ENCODE peak calls at places on chromosomes 11 and 22, in four cellular contexts. One of them, this sample, is unnamed.

GRCh38 chr22:22877523-22878210 is 9.9 kb upstream of the IGLL5 start:
- DNase-seq in K562: peak
- DNase-seq in IMR-90: peak
- DNase-seq in body of pancreas: peak
- DNase-seq in this sample: peak

GRCh38 chr11:63553759-63554158 is 9.4 kb downstream of the PLAAT2 start:
- DNase-seq in body of pancreas: no peak
- DNase-seq in IMR-90: no peak
- DNase-seq in K562: no peak
- DNase-seq in this sample: no peak

GRCh38 chr11:66317766-66318575 is 1.1 kb upstream of the CD248 start:
- DNase-seq in body of pancreas: peak
- DNase-seq in IMR-90: peak
- DNase-seq in K562: no peak
- DNase-seq in this sample: peak

GRCh38 chr22:39094717-39095389 is 2.2 kb upstream of the APOBEC3H start:
- DNase-seq in K562: no peak
- DNase-seq in IMR-90: no peak
- DNase-seq in body of pancreas: no peak
- DNase-seq in this sample: no peak

GRCh38 chr11:1397146-1397861 is 7.6 kb downstream of the BRSK2 start:
- DNase-seq in IMR-90: no peak
- DNase-seq in K562: no peak
- DNase-seq in body of pancreas: no peak
- DNase-seq in this sample: no peak

GRCh38 chr11:108558222-108558621 is 35.3 kb downstream of the EXPH5 start:
- DNase-seq in IMR-90: no peak
- DNase-seq in K562: no peak
- DNase-seq in body of pancreas: no peak
- DNase-seq in this sample: no peak

GRCh38 chr11:6623391-6624363 is 4.5 kb upstream of the TPP1 start:
- DNase-seq in IMR-90: no peak
- DNase-seq in K562: peak
- DNase-seq in body of pancreas: no peak
- DNase-seq in this sample: peak

GRCh38 chr11:128948583-128948982 is 5.9 kb upstream of the TP53AIP1 start:
- DNase-seq in body of pancreas: no peak
- DNase-seq in IMR-90: no peak
- DNase-seq in K562: no peak
- DNase-seq in this sample: no peak

GRCh38 chr22:29219881-29220670 is 14.4 kb downstream of the EMID1 start:
- DNase-seq in K562: no peak
- DNase-seq in body of pancreas: peak
- DNase-seq in IMR-90: no peak
- DNase-seq in this sample: peak
- TF ChIP-seq POLR2A in K562: no peak
- TF ChIP-seq POLR2A in body of pancreas: no peak
- TF ChIP-seq POLR2A in IMR-90: no peak
- TF ChIP-seq POLR2A in this sample: no peak

DNA sequence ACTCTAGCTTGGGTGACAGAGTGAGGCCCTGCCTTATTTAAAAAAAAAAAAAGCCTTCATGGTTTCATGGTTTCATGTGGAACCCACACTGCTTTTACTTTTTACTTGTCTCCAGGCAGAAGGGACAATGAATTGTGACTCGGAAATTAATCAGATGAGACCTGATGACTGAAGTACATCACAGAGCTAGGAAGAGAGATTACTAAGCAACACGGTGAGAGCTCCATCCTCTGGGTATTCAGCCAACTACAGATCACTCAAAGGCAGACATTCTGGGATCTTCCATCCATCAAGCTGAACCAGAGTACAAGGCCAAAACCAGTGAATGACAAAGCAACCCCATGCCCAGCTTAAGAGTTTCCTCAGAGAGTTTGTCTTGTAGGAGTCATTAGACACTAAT is 433.2 kb downstream of the SOX6 start:
- DNase-seq in IMR-90: no peak
- DNase-seq in body of pancreas: no peak
- DNase-seq in K562: no peak
- DNase-seq in this sample: no peak
- TF ChIP-seq CTCF in IMR-90: no peak
- TF ChIP-seq CTCF in body of pancreas: no peak
- TF ChIP-seq CTCF in K562: peak
- TF ChIP-seq CTCF in this sample: no peak

GRCh38 chr11:36591433-36591832 is 2.9 kb upstream of the IFTAP start:
- DNase-seq in body of pancreas: no peak
- DNase-seq in IMR-90: no peak
- DNase-seq in K562: no peak
- DNase-seq in this sample: no peak

GRCh38 chr11:36598051-36598450 is at the start of gene RAG2:
- DNase-seq in K562: no peak
- DNase-seq in body of pancreas: no peak
- DNase-seq in IMR-90: no peak
- DNase-seq in this sample: no peak

GRCh38 chr11:36600155-36600554 is 2.1 kb upstream of the RAG2 start:
- DNase-seq in body of pancreas: no peak
- DNase-seq in K562: no peak
- DNase-seq in IMR-90: no peak
- DNase-seq in this sample: no peak

GRCh38 chr11:36596880-36597279 is 1.2 kb downstream of the RAG2 start:
- DNase-seq in body of pancreas: no peak
- DNase-seq in IMR-90: no peak
- DNase-seq in K562: no peak
- DNase-seq in this sample: no peak

DNA sequence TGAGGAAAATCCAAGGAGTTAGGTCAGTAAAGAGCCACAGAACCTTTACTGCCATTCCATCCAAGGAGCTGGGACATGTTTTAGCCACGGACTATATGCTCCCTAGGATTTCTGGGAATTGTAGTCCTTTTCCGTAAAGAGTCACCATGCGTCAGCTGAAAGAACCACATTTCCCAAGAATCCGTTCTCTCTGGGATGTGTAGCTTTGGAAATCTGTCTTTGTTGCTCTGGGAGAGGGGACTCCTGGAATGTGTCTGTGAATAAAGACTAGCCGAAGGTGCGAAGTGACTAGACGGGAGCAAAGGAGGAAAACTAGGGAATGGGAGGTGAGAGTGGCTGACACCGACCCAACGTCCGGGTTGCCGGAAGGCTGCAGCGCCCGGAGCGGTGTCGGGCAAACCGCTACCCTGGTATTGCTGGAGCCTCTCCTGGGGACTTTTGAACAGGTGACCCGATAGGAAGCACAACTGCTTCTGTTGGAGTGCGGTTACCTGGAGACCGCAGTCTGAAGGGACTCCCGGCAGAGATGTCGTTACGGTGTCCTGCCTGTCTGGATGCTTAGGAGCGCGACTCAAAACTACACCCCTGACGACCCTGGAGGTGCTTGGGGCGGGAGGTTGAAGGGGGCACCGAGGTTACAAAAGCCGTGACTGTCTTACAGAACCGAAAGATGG is at the start of gene IFTAP:
- DNase-seq in K562: peak
- DNase-seq in body of pancreas: peak
- DNase-seq in IMR-90: peak
- DNase-seq in this sample: peak
- TF ChIP-seq POLR2A in K562: no peak
- TF ChIP-seq POLR2A in body of pancreas: peak
- TF ChIP-seq POLR2A in IMR-90: no peak
- TF ChIP-seq POLR2A in this sample: no peak

GRCh38 chr11:58787903-58788302 is 56.2 kb upstream of the GLYAT start:
- DNase-seq in IMR-90: peak
- DNase-seq in body of pancreas: no peak
- DNase-seq in K562: no peak
- DNase-seq in this sample: no peak

GRCh38 chr11:58788355-58789023 is 56.0 kb downstream of the GLYATL2 start:
- DNase-seq in body of pancreas: peak
- DNase-seq in K562: peak
- DNase-seq in IMR-90: peak
- DNase-seq in this sample: no peak

GRCh38 chr11:58786693-58787092 is 55.0 kb upstream of the GLYAT start:
- DNase-seq in K562: no peak
- DNase-seq in body of pancreas: no peak
- DNase-seq in IMR-90: no peak
- DNase-seq in this sample: no peak

GRCh38 chr11:58782066-58782465 is 50.3 kb upstream of the GLYAT start:
- DNase-seq in K562: no peak
- DNase-seq in body of pancreas: no peak
- DNase-seq in IMR-90: no peak
- DNase-seq in this sample: no peak

GRCh38 chr11:58784995-58785394 is 53.3 kb upstream of the GLYAT start:
- DNase-seq in K562: no peak
- DNase-seq in IMR-90: no peak
- DNase-seq in body of pancreas: no peak
- DNase-seq in this sample: no peak
- TF ChIP-seq CTCF in K562: no peak
- TF ChIP-seq CTCF in IMR-90: no peak
- TF ChIP-seq CTCF in body of pancreas: no peak
- TF ChIP-seq CTCF in this sample: no peak

GRCh38 chr11:69637956-69638871 is 2.7 kb upstream of the CCND1 start:
- DNase-seq in body of pancreas: peak
- DNase-seq in IMR-90: peak
- DNase-seq in K562: no peak
- DNase-seq in this sample: peak
- TF ChIP-seq POLR2A in body of pancreas: no peak
- TF ChIP-seq POLR2A in IMR-90: no peak
- TF ChIP-seq POLR2A in K562: no peak
- TF ChIP-seq POLR2A in this sample: no peak

DNA sequence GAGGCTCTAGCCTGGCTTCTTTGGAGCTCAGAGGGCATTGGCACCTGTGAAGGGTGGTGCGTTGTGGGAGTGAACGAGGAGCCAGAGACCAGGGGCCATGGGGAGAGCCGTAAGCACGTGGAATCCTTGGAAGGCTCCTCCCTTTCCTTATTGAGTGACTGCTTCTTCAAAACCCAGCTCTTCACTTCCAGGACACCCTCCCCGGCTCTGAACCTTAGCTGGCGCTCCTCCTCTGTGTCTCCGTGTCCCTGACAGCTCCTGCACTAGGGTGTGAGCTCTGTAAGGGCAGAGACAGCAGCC is 26.3 kb downstream of the POLR3H start:
- DNase-seq in K562: no peak
- DNase-seq in IMR-90: no peak
- DNase-seq in body of pancreas: no peak
- DNase-seq in this sample: no peak
- TF ChIP-seq CTCF in K562: no peak
- TF ChIP-seq CTCF in IMR-90: no peak
- TF ChIP-seq CTCF in body of pancreas: no peak
- TF ChIP-seq CTCF in this sample: peak

This sample was measured in spleen.